ENCODE peak calls at places on chromosomes 6 and 20, in seven cellular contexts. One of them, this sample, is unnamed.

GRCh38 chr6:137673603-137674002 is 179.4 kb upstream of the OLIG3 start:
- DNase-seq in PC-3: no peak
- DNase-seq in AG04450: no peak
- DNase-seq in cardiac muscle cell: no peak
- DNase-seq in adrenal gland: no peak
- DNase-seq in Panc1: no peak
- DNase-seq in ovary: no peak
- DNase-seq in this sample: no peak

GRCh38 chr6:138882369-138883017 is 86.6 kb downstream of the ECT2L start:
- DNase-seq in PC-3: no peak
- DNase-seq in AG04450: no peak
- DNase-seq in cardiac muscle cell: no peak
- DNase-seq in adrenal gland: no peak
- DNase-seq in Panc1: no peak
- DNase-seq in ovary: no peak
- DNase-seq in this sample: no peak

GRCh38 chr20:1888796-1889463 is 6.3 kb upstream of the SIRPA start:
- DNase-seq in PC-3: no peak
- DNase-seq in AG04450: no peak
- DNase-seq in cardiac muscle cell: no peak
- DNase-seq in adrenal gland: no peak
- DNase-seq in Panc1: no peak
- DNase-seq in ovary: no peak
- DNase-seq in this sample: no peak

GRCh38 chr6:137357263-137357947 is 136.8 kb downstream of the OLIG3 start:
- DNase-seq in PC-3: no peak
- DNase-seq in AG04450: no peak
- DNase-seq in cardiac muscle cell: no peak
- DNase-seq in adrenal gland: no peak
- DNase-seq in Panc1: no peak
- DNase-seq in ovary: no peak
- DNase-seq in this sample: no peak

GRCh38 chr20:20521736-20522135 is 153.8 kb downstream of the INSM1 start:
- DNase-seq in PC-3: no peak
- DNase-seq in AG04450: no peak
- DNase-seq in cardiac muscle cell: no peak
- DNase-seq in adrenal gland: no peak
- DNase-seq in Panc1: no peak
- DNase-seq in ovary: no peak
- DNase-seq in this sample: no peak

GRCh38 chr6:5851261-5851757 is 155.4 kb downstream of the NRN1 start:
- DNase-seq in PC-3: no peak
- DNase-seq in AG04450: no peak
- DNase-seq in cardiac muscle cell: peak
- DNase-seq in adrenal gland: peak
- DNase-seq in Panc1: no peak
- DNase-seq in ovary: no peak
- DNase-seq in this sample: peak

GRCh38 chr20:64228751-64229518 is 26.6 kb upstream of the PCMTD2 start:
- DNase-seq in PC-3: no peak
- DNase-seq in AG04450: no peak
- DNase-seq in cardiac muscle cell: no peak
- DNase-seq in adrenal gland: no peak
- DNase-seq in Panc1: no peak
- DNase-seq in ovary: no peak
- DNase-seq in this sample: no peak

GRCh38 chr20:56587307-56588108 is 41.6 kb upstream of the TFAP2C start:
- DNase-seq in PC-3: peak
- DNase-seq in AG04450: no peak
- DNase-seq in cardiac muscle cell: no peak
- DNase-seq in adrenal gland: no peak
- DNase-seq in Panc1: no peak
- DNase-seq in ovary: no peak
- DNase-seq in this sample: no peak

GRCh38 chr20:49813305-49813974 is 812 bp downstream of the SLC9A8 start:
- DNase-seq in PC-3: no peak
- DNase-seq in AG04450: no peak
- DNase-seq in cardiac muscle cell: no peak
- DNase-seq in adrenal gland: no peak
- DNase-seq in Panc1: no peak
- DNase-seq in ovary: no peak
- DNase-seq in this sample: no peak

GRCh38 chr6:156279306-156279969 is 497.7 kb upstream of the ARID1B start:
- DNase-seq in PC-3: no peak
- DNase-seq in AG04450: no peak
- DNase-seq in cardiac muscle cell: no peak
- DNase-seq in adrenal gland: no peak
- DNase-seq in Panc1: no peak
- DNase-seq in ovary: no peak
- DNase-seq in this sample: no peak

GRCh38 chr6:156189714-156190113 is 587.5 kb upstream of the ARID1B start:
- DNase-seq in PC-3: no peak
- DNase-seq in AG04450: no peak
- DNase-seq in cardiac muscle cell: no peak
- DNase-seq in adrenal gland: no peak
- DNase-seq in Panc1: no peak
- DNase-seq in ovary: no peak
- DNase-seq in this sample: no peak

GRCh38 chr20:32521780-32522524 is 63.2 kb downstream of the NOL4L start:
- DNase-seq in PC-3: peak
- DNase-seq in AG04450: no peak
- DNase-seq in cardiac muscle cell: peak
- DNase-seq in adrenal gland: peak
- DNase-seq in Panc1: peak
- DNase-seq in ovary: peak
- DNase-seq in this sample: peak

GRCh38 chr20:8018928-8019177 is 708 bp downstream of the TMX4 start:
- DNase-seq in PC-3: no peak
- DNase-seq in AG04450: no peak
- DNase-seq in cardiac muscle cell: peak
- DNase-seq in adrenal gland: no peak
- DNase-seq in Panc1: peak
- DNase-seq in ovary: no peak
- DNase-seq in this sample: no peak

GRCh38 chr20:36272547-36273220 is 33.5 kb upstream of the DLGAP4 start:
- DNase-seq in PC-3: no peak
- DNase-seq in AG04450: no peak
- DNase-seq in cardiac muscle cell: no peak
- DNase-seq in adrenal gland: no peak
- DNase-seq in Panc1: no peak
- DNase-seq in ovary: no peak
- DNase-seq in this sample: no peak

GRCh38 chr6:28982476-28983266 is 22.4 kb downstream of the ZNF311 start:
- DNase-seq in PC-3: peak
- DNase-seq in AG04450: no peak
- DNase-seq in cardiac muscle cell: peak
- DNase-seq in adrenal gland: no peak
- DNase-seq in Panc1: no peak
- DNase-seq in ovary: no peak
- DNase-seq in this sample: peak

GRCh38 chr6:131688286-131688685 is 12.9 kb downstream of the OR2A4 start:
- DNase-seq in PC-3: no peak
- DNase-seq in AG04450: no peak
- DNase-seq in cardiac muscle cell: no peak
- DNase-seq in adrenal gland: no peak
- DNase-seq in Panc1: no peak
- DNase-seq in ovary: no peak
- DNase-seq in this sample: no peak

GRCh38 chr6:41581381-41581991 is 35.3 kb downstream of the FOXP4 start:
- DNase-seq in PC-3: peak
- DNase-seq in AG04450: peak
- DNase-seq in cardiac muscle cell: no peak
- DNase-seq in adrenal gland: peak
- DNase-seq in Panc1: no peak
- DNase-seq in ovary: no peak
- DNase-seq in this sample: no peak

GRCh38 chr6:68740828-68741500 is 105.9 kb downstream of the ADGRB3 start:
- DNase-seq in PC-3: no peak
- DNase-seq in AG04450: no peak
- DNase-seq in cardiac muscle cell: peak
- DNase-seq in adrenal gland: no peak
- DNase-seq in Panc1: no peak
- DNase-seq in ovary: no peak
- DNase-seq in this sample: no peak

GRCh38 chr6:36050305-36050704 is 22.7 kb downstream of the MAPK14 start:
- DNase-seq in PC-3: no peak
- DNase-seq in AG04450: no peak
- DNase-seq in cardiac muscle cell: no peak
- DNase-seq in adrenal gland: no peak
- DNase-seq in Panc1: no peak
- DNase-seq in ovary: no peak
- DNase-seq in this sample: no peak

DNA sequence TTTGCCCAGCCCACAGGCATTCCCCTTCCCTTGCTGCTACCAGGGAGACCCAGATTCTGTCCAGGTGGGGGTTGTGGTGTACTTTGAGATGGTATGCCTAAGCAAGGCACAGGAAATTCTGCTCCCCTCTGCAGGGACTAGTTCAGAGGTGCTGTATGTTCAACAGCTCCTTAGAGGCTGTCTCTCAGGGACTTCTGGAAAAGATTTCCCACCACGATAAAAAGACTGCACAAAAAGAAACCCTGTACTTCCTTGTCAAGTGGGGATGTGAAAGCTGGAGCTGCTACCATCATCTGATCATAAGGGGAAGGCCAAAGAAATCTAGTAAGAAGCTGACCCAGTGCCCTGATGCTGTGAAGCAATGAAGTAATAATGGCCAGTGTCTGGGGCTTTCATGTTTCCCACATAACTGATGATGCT is 51.5 kb upstream of the SMIM29 start:
- DNase-seq in PC-3: no peak
- DNase-seq in AG04450: no peak
- DNase-seq in cardiac muscle cell: no peak
- DNase-seq in adrenal gland: no peak
- DNase-seq in Panc1: no peak
- DNase-seq in ovary: no peak
- DNase-seq in this sample: no peak
- H3K27ac ChIP-seq in PC-3: no peak
- H3K27ac ChIP-seq in AG04450: no peak
- H3K27ac ChIP-seq in cardiac muscle cell: peak
- H3K27ac ChIP-seq in adrenal gland: peak
- H3K27ac ChIP-seq in Panc1: no peak
- H3K27ac ChIP-seq in ovary: no peak
- H3K27ac ChIP-seq in this sample: no peak

GRCh38 chr6:142372348-142372747 is 70.5 kb downstream of the ADGRG6 start:
- DNase-seq in PC-3: peak
- DNase-seq in AG04450: no peak
- DNase-seq in cardiac muscle cell: no peak
- DNase-seq in adrenal gland: no peak
- DNase-seq in Panc1: no peak
- DNase-seq in ovary: no peak
- DNase-seq in this sample: no peak
- TF ChIP-seq CTCF in PC-3: no peak
- TF ChIP-seq CTCF in AG04450: no peak
- TF ChIP-seq CTCF in cardiac muscle cell: no peak
- TF ChIP-seq CTCF in adrenal gland: no peak
- TF ChIP-seq CTCF in Panc1: peak
- TF ChIP-seq CTCF in ovary: no peak
- TF ChIP-seq CTCF in this sample: no peak

GRCh38 chr6:3428247-3428646 is 28.6 kb downstream of the SLC22A23 start:
- DNase-seq in PC-3: no peak
- DNase-seq in AG04450: no peak
- DNase-seq in cardiac muscle cell: no peak
- DNase-seq in adrenal gland: no peak
- DNase-seq in Panc1: no peak
- DNase-seq in ovary: no peak
- DNase-seq in this sample: no peak

GRCh38 chr6:3433005-3433404 is 23.8 kb downstream of the SLC22A23 start:
- DNase-seq in PC-3: no peak
- DNase-seq in AG04450: no peak
- DNase-seq in cardiac muscle cell: no peak
- DNase-seq in adrenal gland: no peak
- DNase-seq in Panc1: no peak
- DNase-seq in ovary: no peak
- DNase-seq in this sample: no peak

GRCh38 chr6:3428700-3429099 is 28.1 kb downstream of the SLC22A23 start:
- DNase-seq in PC-3: no peak
- DNase-seq in AG04450: no peak
- DNase-seq in cardiac muscle cell: no peak
- DNase-seq in adrenal gland: no peak
- DNase-seq in Panc1: no peak
- DNase-seq in ovary: no peak
- DNase-seq in this sample: no peak

GRCh38 chr6:3431994-3432393 is 24.9 kb downstream of the SLC22A23 start:
- DNase-seq in PC-3: no peak
- DNase-seq in AG04450: no peak
- DNase-seq in cardiac muscle cell: no peak
- DNase-seq in adrenal gland: no peak
- DNase-seq in Panc1: no peak
- DNase-seq in ovary: no peak
- DNase-seq in this sample: no peak

DNA sequence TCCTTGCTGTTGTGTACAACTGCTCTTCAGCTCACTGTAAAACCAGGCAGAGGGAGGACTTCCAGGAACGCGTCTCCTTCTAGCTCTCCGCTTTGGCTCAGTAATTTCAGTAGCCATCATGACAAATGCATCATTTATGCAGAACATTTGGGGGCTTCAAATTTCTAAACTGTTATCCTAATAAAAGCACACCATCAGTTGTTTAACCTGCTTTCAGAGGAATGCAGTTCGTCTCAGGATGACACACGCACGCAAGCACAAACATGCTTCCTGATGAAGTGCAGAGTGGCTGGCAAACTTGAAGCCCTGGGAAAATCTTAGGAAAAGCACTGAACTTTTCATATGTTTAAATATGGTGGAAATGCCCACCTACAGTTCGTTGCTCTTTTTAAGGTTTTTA is 24.4 kb downstream of the SLC22A23 start:
- DNase-seq in PC-3: no peak
- DNase-seq in AG04450: no peak
- DNase-seq in cardiac muscle cell: no peak
- DNase-seq in adrenal gland: no peak
- DNase-seq in Panc1: no peak
- DNase-seq in ovary: no peak
- DNase-seq in this sample: no peak
- H3K27ac ChIP-seq in PC-3: no peak
- H3K27ac ChIP-seq in AG04450: no peak
- H3K27ac ChIP-seq in cardiac muscle cell: no peak
- H3K27ac ChIP-seq in adrenal gland: no peak
- H3K27ac ChIP-seq in Panc1: no peak
- H3K27ac ChIP-seq in ovary: no peak
- H3K27ac ChIP-seq in this sample: no peak

GRCh38 chr6:19715166-19715558 is 122.0 kb upstream of the ID4 start:
- DNase-seq in PC-3: peak
- DNase-seq in AG04450: no peak
- DNase-seq in cardiac muscle cell: no peak
- DNase-seq in adrenal gland: no peak
- DNase-seq in Panc1: no peak
- DNase-seq in ovary: no peak
- DNase-seq in this sample: no peak

GRCh38 chr6:19713984-19714383 is 123.2 kb upstream of the ID4 start:
- DNase-seq in PC-3: no peak
- DNase-seq in AG04450: no peak
- DNase-seq in cardiac muscle cell: no peak
- DNase-seq in adrenal gland: no peak
- DNase-seq in Panc1: no peak
- DNase-seq in ovary: no peak
- DNase-seq in this sample: no peak

GRCh38 chr6:19712998-19713397 is 124.2 kb upstream of the ID4 start:
- DNase-seq in PC-3: no peak
- DNase-seq in AG04450: no peak
- DNase-seq in cardiac muscle cell: no peak
- DNase-seq in adrenal gland: no peak
- DNase-seq in Panc1: no peak
- DNase-seq in ovary: no peak
- DNase-seq in this sample: no peak

GRCh38 chr6:19713411-19713810 is 123.8 kb upstream of the ID4 start:
- DNase-seq in PC-3: no peak
- DNase-seq in AG04450: no peak
- DNase-seq in cardiac muscle cell: no peak
- DNase-seq in adrenal gland: no peak
- DNase-seq in Panc1: no peak
- DNase-seq in ovary: no peak
- DNase-seq in this sample: no peak

GRCh38 chr6:19714415-19715165 is 122.6 kb upstream of the ID4 start:
- DNase-seq in PC-3: no peak
- DNase-seq in AG04450: no peak
- DNase-seq in cardiac muscle cell: no peak
- DNase-seq in adrenal gland: no peak
- DNase-seq in Panc1: no peak
- DNase-seq in ovary: no peak
- DNase-seq in this sample: no peak
- TF ChIP-seq CTCF in PC-3: no peak
- TF ChIP-seq CTCF in AG04450: no peak
- TF ChIP-seq CTCF in cardiac muscle cell: no peak
- TF ChIP-seq CTCF in adrenal gland: no peak
- TF ChIP-seq CTCF in Panc1: no peak
- TF ChIP-seq CTCF in ovary: no peak
- TF ChIP-seq CTCF in this sample: no peak

This sample was measured in CD8-positive, alpha-beta T cell.